ENCODE peak calls at places on chromosomes 6 and 20, in five cellular contexts. F is hypothalamus; T is K562; W is activated CD8-positive, alpha-beta memory T cell treated with anti-CD3 and anti-CD28 coated beads for 24 hours; S is fibroblast of villous mesenchyme. L is an unnamed sample.

GRCh38 chr6:120262354-120262753 is 912.8 kb upstream of the MAN1A1 start:
- DNase-seq in F (no peak), T (no peak), W (no peak), S (no peak), L (no peak)

GRCh38 chr20:50724851-50725721 is 6.3 kb upstream of the PARD6B start:
- DNase-seq in F (no peak), T (peak), W (peak), S (peak), L (peak)

GRCh38 chr6:98942263-98942803 is 5.4 kb downstream of the FBXL4 start:
- DNase-seq in F (no peak), T (peak), W (no peak), S (no peak), L (no peak)

GRCh38 chr20:51860015-51860882 is 57.9 kb upstream of the SALL4 start:
- DNase-seq in F (no peak), T (no peak), W (no peak), S (peak), L (peak)

GRCh38 chr20:33839591-33839990 is 28.4 kb downstream of the CHMP4B start:
- DNase-seq in F (no peak), T (peak), W (no peak), S (no peak), L (no peak)

GRCh38 chr6:76876922-76877553 is 586.3 kb downstream of the HTR1B start:
- DNase-seq in F (no peak), T (peak), W (no peak), S (peak), L (peak)

GRCh38 chr20:61960836-61961235 is 104.8 kb downstream of the TAF4 start:
- DNase-seq in F (no peak), T (no peak), W (no peak), S (no peak), L (no peak)

GRCh38 chr20:25257130-25257529 is 9.2 kb downstream of the PYGB start:
- DNase-seq in F (no peak), T (no peak), W (peak), S (no peak), L (no peak)

GRCh38 chr6:13526718-13527668 is 39.6 kb upstream of the GFOD1 start:
- DNase-seq in F (no peak), T (no peak), W (peak), S (peak), L (no peak)

GRCh38 chr20:35326021-35326731 is 34.0 kb upstream of the FAM83C start:
- DNase-seq in F (no peak), T (no peak), W (no peak), S (no peak), L (no peak)

GRCh38 chr6:106747139-106747538 is 117.8 kb downstream of the QRSL1 start:
- DNase-seq in F (no peak), T (no peak), W (no peak), S (no peak), L (no peak)

GRCh38 chr6:165847407-165848098 is 184.5 kb upstream of the PDE10A start:
- DNase-seq in F (no peak), T (peak), W (no peak), S (peak), L (no peak)

GRCh38 chr6:110356778-110357177 is 1.4 kb downstream of the METTL24 start:
- DNase-seq in F (no peak), T (no peak), W (no peak), S (no peak), L (no peak)

GRCh38 chr20:10523438-10523837 is 88.3 kb downstream of the SLX4IP start:
- DNase-seq in F (no peak), T (no peak), W (no peak), S (no peak), L (no peak)

GRCh38 chr6:10320291-10320690 is 94.6 kb downstream of the TFAP2A start:
- DNase-seq in F (no peak), T (no peak), W (no peak), S (no peak), L (no peak)

GRCh38 chr6:24859608-24860007 is 60.9 kb upstream of the ARMH2 start:
- DNase-seq in F (no peak), T (no peak), W (no peak), S (no peak), L (no peak)

GRCh38 chr20:57038608-57039440 is 227.6 kb downstream of the BMP7 start:
- DNase-seq in F (no peak), T (no peak), W (no peak), S (no peak), L (no peak)

L was measured in GM04504.